ENCODE peak calls at places on chromosome 7, in five cellular contexts. P, Y, M, K and R are unnamed samples. For H3K4me1, the result is how much of the 10 kb centered on the place peaks cover.

GRCh38 chr7:129136887-129137647 is 7.4 kb upstream of the TSPAN33 start:
- DNase-seq in K (no peak), P (no peak), Y (no peak), M (no peak), R (no peak)

GRCh38 chr7:39394105-39394504 is 172.1 kb upstream of the YAE1 start:
- DNase-seq in Y (no peak), P (no peak), M (no peak), K (no peak), R (no peak)

GRCh38 chr7:18762189-18762588 is 266.6 kb downstream of the HDAC9 start:
- DNase-seq in K (no peak), M (no peak), P (no peak), Y (no peak), R (no peak)

GRCh38 chr7:93890464-93891068 is at the start of gene TFPI2:
- DNase-seq in P (peak), K (peak), M (peak), Y (peak), R (peak)

GRCh38 chr7:105743351-105743812 is 133.0 kb downstream of the ATXN7L1 start:
- DNase-seq in M (no peak), K (no peak), Y (peak), P (peak), R (peak)

GRCh38 chr7:73432676-73433075 is 902 bp upstream of the FZD9 start:
- DNase-seq in M (no peak), P (no peak), K (no peak), Y (no peak), R (no peak)

GRCh38 chr7:71311576-71311975 is 179.6 kb downstream of the GALNT17 start:
- DNase-seq in P (no peak), K (no peak), Y (no peak), M (no peak), R (no peak)

GRCh38 chr7:92061154-92061553 is 73.1 kb downstream of the CYP51A1 start:
- DNase-seq in M (no peak), P (no peak), Y (no peak), K (no peak), R (no peak)

GRCh38 chr7:41316410-41316809 is 386.5 kb downstream of the INHBA start:
- DNase-seq in M (no peak), Y (no peak), K (no peak), P (no peak), R (no peak)

GRCh38 chr7:55074008-55074499 is 55.2 kb downstream of the EGFR start:
- DNase-seq in K (peak), P (peak), M (peak), Y (no peak), R (no peak)

GRCh38 chr7:87885018-87885417 is 8.7 kb downstream of the DBF4 start:
- DNase-seq in M (no peak), P (no peak), Y (no peak), K (no peak), R (no peak)

GRCh38 chr7:117284692-117285091 is 38.2 kb downstream of the WNT2 start:
- DNase-seq in Y (no peak), K (no peak), M (no peak), P (no peak), R (peak)

GRCh38 chr7:88169717-88170320 is 50.0 kb downstream of the SRI start:
- DNase-seq in P (peak), Y (peak), K (peak), M (no peak), R (no peak)

GRCh38 chr7:135235841-135236240 is 2.2 kb downstream of the STRA8 start:
- DNase-seq in M (no peak), K (no peak), P (no peak), Y (no peak), R (no peak)

GRCh38 chr7:92810242-92810611 is 26.1 kb downstream of the CDK6 start:
- DNase-seq in Y (no peak), P (no peak), M (no peak), K (peak), R (no peak)

GRCh38 chr7:132402096-132402495 is 174.2 kb downstream of the PLXNA4 start:
- DNase-seq in Y (no peak), P (no peak), M (no peak), K (no peak), R (no peak)

GRCh38 chr7:101625076-101625914 is 3.8 kb downstream of the MYL10 start:
- DNase-seq in K (no peak), M (no peak), Y (peak), P (peak), R (peak)

GRCh38 chr7:150372271-150373048 is 3.8 kb downstream of the REPIN1 start:
- DNase-seq in P (no peak), Y (no peak), K (no peak), M (no peak), R (peak)

GRCh38 chr7:147639037-147639436 is 951.5 kb upstream of the C7orf33 start:
- DNase-seq in K (no peak), P (peak), M (no peak), Y (no peak), R (peak)

GRCh38 chr7:151860771-151861170 is 16.1 kb downstream of the PRKAG2 start:
- DNase-seq in K (no peak), M (no peak), P (no peak), Y (no peak), R (no peak)

DNA sequence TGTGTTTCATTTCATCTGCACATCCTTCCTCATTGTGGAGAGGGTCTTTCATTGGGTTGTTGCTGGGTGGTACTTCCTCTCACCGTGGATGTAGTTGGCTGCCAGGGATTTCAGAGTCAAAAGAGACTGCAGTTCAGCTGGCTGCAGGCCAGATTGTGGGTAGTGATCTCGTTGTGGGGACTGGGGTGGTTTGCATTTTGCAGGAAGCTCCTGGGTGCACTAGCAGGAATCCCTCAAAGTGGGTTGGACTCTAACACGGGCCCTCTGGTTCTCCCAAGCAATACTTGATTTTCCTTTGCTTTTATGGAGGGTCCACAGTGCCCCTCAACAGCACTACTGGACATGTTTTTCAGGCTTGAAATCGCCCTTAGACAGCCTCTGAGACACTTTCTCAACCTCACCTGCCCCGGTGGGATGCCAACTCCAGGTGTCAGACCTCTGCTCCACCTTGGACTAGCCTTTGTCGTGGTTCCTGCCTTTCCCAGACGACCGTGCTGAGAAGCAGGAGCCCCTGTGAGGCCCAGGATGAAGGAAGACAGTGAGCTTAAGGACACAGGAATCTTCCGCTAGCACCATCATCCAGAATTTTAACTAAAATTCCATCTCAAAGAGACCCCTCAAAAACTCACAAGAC is 23.9 kb upstream of the ZNF273 start:
- DNase-seq in K (no peak), P (no peak), Y (no peak), M (no peak), R (peak)
- TF ChIP-seq CTCF in K (no peak), P (no peak), Y (no peak), M (no peak), R (no peak)

GRCh38 chr7:927031-927671 is 27.3 kb downstream of the ADAP1 start:
- DNase-seq in Y (no peak), P (no peak), K (no peak), M (peak), R (no peak)
- H3K4me1 ChIP-seq in Y (under half), P (under half), K (under half), M (under half), R (under half)

GRCh38 chr7:107982918-107983389 is 20.0 kb downstream of the LAMB1 start:
- DNase-seq in M (no peak), K (peak), Y (no peak), P (no peak), R (no peak)
- TF ChIP-seq CTCF in M (peak), K (no peak), Y (peak), P (no peak), R (peak)

GRCh38 chr7:1926908-1927306 is 256.8 kb downstream of the ELFN1 start:
- DNase-seq in Y (no peak), M (no peak), P (no peak), K (no peak), R (no peak)
- H3K4me1 ChIP-seq in Y (under half), M (under half), P (under half), K (under half), R (under half)

GRCh38 chr7:36726311-36726710 is 2.0 kb upstream of the AOAH start:
- DNase-seq in M (no peak), P (no peak), K (no peak), Y (no peak), R (no peak)

GRCh38 chr7:36726806-36727503 is 2.7 kb upstream of the AOAH start:
- DNase-seq in Y (no peak), M (no peak), K (no peak), P (no peak), R (no peak)

GRCh38 chr7:36730046-36730445 is 5.8 kb upstream of the AOAH start:
- DNase-seq in K (no peak), P (no peak), Y (no peak), M (no peak), R (no peak)

GRCh38 chr7:36723951-36724664 is at the start of gene AOAH:
- DNase-seq in Y (no peak), K (no peak), M (peak), P (no peak), R (no peak)

GRCh38 chr7:36728143-36728542 is 3.8 kb upstream of the AOAH start:
- DNase-seq in P (no peak), K (no peak), M (no peak), Y (no peak), R (no peak)
- TF ChIP-seq CTCF in P (no peak), K (no peak), M (no peak), Y (no peak), R (no peak)